ENCODE peak calls at places on chromosomes 4 and X, in six cellular contexts. T is MM.1S, O is right atrium auricular region, H is lower leg skin, V is neural progenitor cell, B is osteoblast. K is an unnamed sample.

GRCh38 chr4:139234258-139234657 is 45.8 kb downstream of the MGARP start:
- DNase-seq in T (no peak), O (no peak), H (no peak), B (no peak), V (no peak), K (no peak)

GRCh38 chr4:67566335-67566734 is 7.8 kb downstream of the STAP1 start:
- DNase-seq in H (no peak), T (no peak), B (no peak), V (no peak), O (no peak), K (no peak)

GRCh38 chr4:47483722-47484121 is 1.4 kb upstream of the ATP10D start:
- DNase-seq in O (no peak), T (no peak), V (peak), B (no peak), H (no peak), K (no peak)

GRCh38 chr4:137025484-137026059 is 506.7 kb downstream of the PCDH18 start:
- DNase-seq in T (no peak), O (no peak), H (no peak), B (peak), V (peak), K (no peak)

GRCh38 chr4:33722800-33723511 is 2521.4 kb downstream of the ARAP2 start:
- DNase-seq in V (no peak), H (no peak), T (no peak), O (no peak), B (no peak), K (no peak)

GRCh38 chr4:137345597-137345996 is 186.7 kb downstream of the PCDH18 start:
- DNase-seq in B (no peak), O (no peak), T (no peak), V (no peak), H (no peak), K (no peak)

GRCh38 chr4:147830987-147831386 is 99.1 kb downstream of the ARHGAP10 start:
- DNase-seq in H (no peak), T (no peak), V (no peak), O (no peak), B (no peak), K (no peak)

GRCh38 chrX:13414006-13414647 is 94.3 kb upstream of the ATXN3L start:
- DNase-seq in V (no peak), T (no peak), O (no peak), B (no peak), H (no peak), K (no peak)

GRCh38 chr4:121989715-121990114 is 37.9 kb upstream of the TRPC3 start:
- DNase-seq in H (no peak), T (no peak), O (no peak), B (peak), V (peak), K (no peak)

GRCh38 chr4:91113130-91113706 is 986.0 kb downstream of the CCSER1 start:
- DNase-seq in B (peak), V (peak), T (peak), O (no peak), H (no peak), K (no peak)

GRCh38 chr4:26931961-26932360 is 71.3 kb downstream of the STIM2 start:
- DNase-seq in H (no peak), V (no peak), B (no peak), T (no peak), O (no peak), K (no peak)

GRCh38 chr4:156941940-156942548 is 29.6 kb downstream of the PDGFC start:
- DNase-seq in O (no peak), H (no peak), B (peak), V (peak), T (no peak), K (peak)

GRCh38 chr4:118727360-118727759 is 42.2 kb downstream of the METTL14 start:
- DNase-seq in V (no peak), H (no peak), B (no peak), O (no peak), T (no peak), K (no peak)

GRCh38 chrX:105323951-105324350 is 103.5 kb upstream of the TEX13A start:
- DNase-seq in T (no peak), O (no peak), V (no peak), H (no peak), B (no peak), K (no peak)

GRCh38 chr4:119286377-119287002 is 35.4 kb downstream of the FABP2 start:
- DNase-seq in B (peak), O (no peak), H (no peak), T (peak), V (peak), K (no peak)

GRCh38 chr4:121789470-121789869 is 11.7 kb upstream of the EXOSC9 start:
- DNase-seq in H (no peak), T (no peak), O (no peak), B (no peak), V (no peak), K (no peak)

GRCh38 chr4:137510866-137511265 is 21.4 kb downstream of the PCDH18 start:
- DNase-seq in H (no peak), B (peak), T (no peak), O (no peak), V (no peak), K (no peak)

GRCh38 chrX:140273921-140274320 is 230.9 kb downstream of the SOX3 start:
- DNase-seq in V (no peak), O (no peak), H (no peak), B (no peak), T (no peak), K (no peak)

GRCh38 chr4:66178901-66179300 is 508.6 kb upstream of the EPHA5 start:
- DNase-seq in V (peak), H (no peak), B (peak), T (no peak), O (no peak), K (no peak)

GRCh38 chrX:119482497-119483480 is 14.5 kb downstream of the SLC25A5 start:
- DNase-seq in H (peak), T (peak), V (peak), B (peak), O (no peak), K (peak)

GRCh38 chr4:157312702-157313101 is 92.2 kb downstream of the GRIA2 start:
- DNase-seq in H (no peak), V (no peak), B (no peak), T (peak), O (no peak), K (no peak)

GRCh38 chrX:136271300-136271699 is 20.1 kb upstream of the MAP7D3 start:
- DNase-seq in B (no peak), O (no peak), H (no peak), T (no peak), V (no peak), K (no peak)

GRCh38 chrX:23784487-23785301 is 1.7 kb downstream of the SAT1 start:
- DNase-seq in O (no peak), H (no peak), V (no peak), B (peak), T (no peak), K (no peak)

GRCh38 chr4:54289316-54289715 is 60.2 kb downstream of the PDGFRA start:
- DNase-seq in V (no peak), B (no peak), H (no peak), O (no peak), T (no peak), K (no peak)

GRCh38 chr4:128782076-128782715 is 27.3 kb upstream of the JADE1 start:
- DNase-seq in H (no peak), O (no peak), B (peak), V (peak), T (no peak), K (no peak)

GRCh38 chrX:54640721-54641120 is 110.7 kb downstream of the GNL3L start:
- DNase-seq in H (no peak), O (no peak), B (no peak), V (no peak), T (no peak), K (no peak)

GRCh38 chrX:147912093-147912801 is 528 bp downstream of the FMR1 start:
- DNase-seq in B (peak), H (peak), V (peak), T (peak), O (no peak), K (peak)

DNA sequence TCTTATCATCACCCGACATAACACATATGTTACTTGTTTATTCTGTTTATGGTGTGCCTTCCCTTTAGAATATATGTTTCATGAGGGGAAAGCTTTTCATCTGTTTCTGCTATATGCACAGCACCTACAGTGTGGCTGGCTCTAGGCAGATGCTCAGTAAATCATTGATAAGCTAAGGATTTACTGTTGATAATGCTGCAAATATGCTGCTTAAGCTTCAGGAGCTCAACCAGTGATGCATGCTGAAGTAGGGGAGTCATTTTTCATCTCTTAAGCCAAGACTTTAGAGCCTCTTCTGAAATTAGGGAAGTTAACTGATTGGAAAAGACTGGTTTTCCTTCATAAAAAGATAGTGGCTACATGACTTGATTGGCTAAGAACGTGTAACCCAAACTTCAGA is 16.4 kb downstream of the FAT4 start:
- DNase-seq in O (no peak), B (no peak), T (no peak), V (no peak), H (no peak), K (no peak)
- TF ChIP-seq CTCF in O (no peak), B (no peak), T (no peak), V (no peak), H (no peak), K (no peak)

GRCh38 chrX:132741706-132742105 is 216.7 kb downstream of the HS6ST2 start:
- DNase-seq in B (no peak), H (no peak), T (no peak), V (no peak), O (no peak), K (no peak)

GRCh38 chrX:132743086-132743485 is 215.3 kb downstream of the HS6ST2 start:
- DNase-seq in B (no peak), O (no peak), T (no peak), V (no peak), H (no peak), K (no peak)

GRCh38 chrX:132737743-132738142 is 220.7 kb downstream of the HS6ST2 start:
- DNase-seq in H (no peak), V (no peak), T (peak), O (no peak), B (no peak), K (no peak)

GRCh38 chrX:132738951-132739350 is 219.5 kb downstream of the HS6ST2 start:
- DNase-seq in O (no peak), V (no peak), H (no peak), B (no peak), T (no peak), K (no peak)

GRCh38 chrX:132740316-132741123 is 217.9 kb downstream of the HS6ST2 start:
- DNase-seq in B (no peak), T (no peak), H (no peak), O (no peak), V (peak), K (no peak)
- TF ChIP-seq CTCF in B (peak), T (peak), H (no peak), O (peak), V (peak), K (peak)

DNA sequence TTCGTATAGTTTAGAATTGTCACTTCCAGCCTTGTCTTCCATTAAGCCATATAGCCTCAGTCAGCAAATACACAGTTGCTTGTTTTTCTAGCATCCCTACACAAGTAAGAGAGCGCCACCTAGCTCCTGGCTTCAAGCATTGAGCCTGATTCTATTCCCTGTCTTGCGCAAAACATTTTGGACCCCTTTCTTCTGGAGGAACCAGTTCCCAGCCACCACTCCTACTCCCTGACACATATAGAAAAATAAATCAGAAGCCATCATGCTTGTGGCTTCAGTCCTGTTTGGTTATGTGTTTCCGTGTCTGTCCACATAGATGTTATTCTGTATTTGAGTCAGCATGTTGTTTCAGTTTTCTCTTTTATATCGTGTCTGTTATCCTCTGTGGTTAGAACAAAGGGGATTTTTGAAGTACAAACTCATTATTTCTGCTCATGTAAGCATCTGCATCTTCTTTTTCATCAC is 59.9 kb downstream of the GK start:
- DNase-seq in T (peak), H (no peak), B (no peak), O (no peak), V (peak), K (peak)
- TF ChIP-seq CTCF in T (peak), H (no peak), B (peak), O (peak), V (peak), K (peak)

GRCh38 chr4:177367336-177367735 is 57.7 kb downstream of the NEIL3 start:
- DNase-seq in O (no peak), H (no peak), V (peak), B (no peak), T (no peak), K (no peak)
- TF ChIP-seq CTCF in O (no peak), H (no peak), V (peak), B (peak), T (no peak), K (no peak)

DNA sequence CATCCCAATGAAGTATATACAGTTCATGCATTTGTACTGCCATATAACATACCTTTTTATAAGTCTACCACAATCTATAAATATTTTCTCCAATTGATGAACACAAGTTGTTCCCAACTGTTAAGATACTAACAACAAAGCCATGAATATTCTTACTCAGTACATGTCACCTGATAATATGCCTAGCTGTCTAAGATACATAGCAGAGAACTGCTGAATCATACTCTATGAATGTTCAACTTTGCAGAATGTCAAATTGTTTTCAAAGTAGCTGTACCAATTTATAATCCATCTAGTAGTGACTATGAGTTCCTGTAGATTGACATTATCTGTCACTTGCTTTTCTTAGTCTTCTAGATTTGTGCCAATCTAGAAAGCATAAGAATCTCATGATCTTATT is 84.9 kb downstream of the RAB28 start:
- DNase-seq in V (no peak), B (peak), H (no peak), T (no peak), O (no peak), K (no peak)
- TF ChIP-seq CTCF in V (no peak), B (no peak), H (no peak), T (no peak), O (no peak), K (no peak)

DNA sequence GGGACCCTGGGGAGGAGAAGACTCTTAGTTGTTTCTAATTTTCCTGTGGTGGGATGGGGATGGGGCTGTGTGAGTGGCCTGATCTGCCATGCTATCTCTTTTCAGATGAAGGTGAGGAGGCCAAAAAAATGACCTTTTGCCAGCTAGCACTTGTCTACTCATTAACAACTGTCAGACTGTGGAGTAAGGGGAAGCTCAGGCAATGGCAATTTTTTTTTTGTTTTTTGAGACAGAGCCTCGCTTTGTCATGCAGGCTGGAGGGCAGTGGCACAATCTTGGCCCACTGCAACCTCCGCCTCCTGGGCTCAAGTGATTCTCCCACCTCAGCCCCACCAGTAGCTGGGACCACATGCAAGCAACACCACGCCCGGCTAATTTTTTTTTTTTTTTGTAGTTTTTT is 23.0 kb downstream of the BCORL1 start:
- DNase-seq in B (no peak), H (no peak), O (no peak), V (no peak), T (no peak), K (no peak)
- TF ChIP-seq CTCF in B (no peak), H (no peak), O (no peak), V (no peak), T (no peak), K (no peak)

GRCh38 chr4:159153669-159154068 is 50.8 kb downstream of the RAPGEF2 start:
- DNase-seq in T (no peak), V (no peak), B (no peak), H (no peak), O (no peak), K (no peak)

GRCh38 chr4:159150838-159151390 is 48.0 kb downstream of the RAPGEF2 start:
- DNase-seq in O (no peak), B (no peak), H (no peak), T (peak), V (no peak), K (no peak)

GRCh38 chr4:159146454-159146853 is 43.6 kb downstream of the RAPGEF2 start:
- DNase-seq in V (no peak), T (no peak), H (no peak), B (no peak), O (no peak), K (no peak)

GRCh38 chr4:159151701-159152100 is 48.8 kb downstream of the RAPGEF2 start:
- DNase-seq in O (no peak), V (no peak), H (no peak), B (no peak), T (no peak), K (no peak)

GRCh38 chr4:159150380-159150779 is 47.5 kb downstream of the RAPGEF2 start:
- DNase-seq in T (peak), H (no peak), V (no peak), O (no peak), B (no peak), K (no peak)
- TF ChIP-seq CTCF in T (no peak), H (no peak), V (no peak), O (no peak), B (no peak), K (no peak)